ENCODE peak calls at places on chromosomes 4 and X, in four cellular contexts. One of them, this sample, is unnamed.

GRCh38 chr4:184165291-184165690 is 52.4 kb downstream of the ENPP6 start:
- DNase-seq in NCI-H146: no peak
- DNase-seq in NAMALWA: no peak
- DNase-seq in RPMI8226: no peak
- DNase-seq in this sample: no peak

GRCh38 chrX:41137589-41137988 is 52.3 kb downstream of the USP9X start:
- DNase-seq in NCI-H146: no peak
- DNase-seq in NAMALWA: peak
- DNase-seq in RPMI8226: no peak
- DNase-seq in this sample: no peak

GRCh38 chrX:96833333-96833732 is 50.4 kb upstream of the RPA4 start:
- DNase-seq in NCI-H146: no peak
- DNase-seq in NAMALWA: no peak
- DNase-seq in RPMI8226: no peak
- DNase-seq in this sample: no peak

GRCh38 chr4:85952518-85952917 is 407.3 kb downstream of the MAPK10 start:
- DNase-seq in NCI-H146: no peak
- DNase-seq in NAMALWA: no peak
- DNase-seq in RPMI8226: no peak
- DNase-seq in this sample: no peak

GRCh38 chr4:188596027-188596426 is 456.8 kb downstream of the TRIML1 start:
- DNase-seq in NCI-H146: no peak
- DNase-seq in NAMALWA: no peak
- DNase-seq in RPMI8226: no peak
- DNase-seq in this sample: no peak

GRCh38 chr4:7457201-7458065 is 22.7 kb upstream of the PSAPL1 start:
- DNase-seq in NCI-H146: no peak
- DNase-seq in NAMALWA: no peak
- DNase-seq in RPMI8226: peak
- DNase-seq in this sample: no peak

GRCh38 chr4:7988437-7988836 is 48.8 kb upstream of the AFAP1 start:
- DNase-seq in NCI-H146: no peak
- DNase-seq in NAMALWA: no peak
- DNase-seq in RPMI8226: no peak
- DNase-seq in this sample: no peak

GRCh38 chr4:168981460-168981859 is 28.6 kb downstream of the CBR4 start:
- DNase-seq in NCI-H146: no peak
- DNase-seq in NAMALWA: no peak
- DNase-seq in RPMI8226: no peak
- DNase-seq in this sample: no peak

GRCh38 chrX:100994352-100995281 is 25.1 kb downstream of the ARL13A start:
- DNase-seq in NCI-H146: no peak
- DNase-seq in NAMALWA: no peak
- DNase-seq in RPMI8226: no peak
- DNase-seq in this sample: peak

GRCh38 chr4:159191989-159192388 is 89.1 kb downstream of the RAPGEF2 start:
- DNase-seq in NCI-H146: peak
- DNase-seq in NAMALWA: peak
- DNase-seq in RPMI8226: no peak
- DNase-seq in this sample: peak

GRCh38 chr4:76732246-76732645 is 165.7 kb downstream of the SOWAHB start:
- DNase-seq in NCI-H146: peak
- DNase-seq in NAMALWA: no peak
- DNase-seq in RPMI8226: no peak
- DNase-seq in this sample: no peak

This sample was measured in MV-4-11.